ENCODE peak calls at places on chromosomes 1 and 21, in five cellular contexts. Z, R, K, F and V are unnamed samples.

GRCh38 chr1:219171192-219171935 is 2.3 kb upstream of the LYPLAL1 start:
- DNase-seq in Z (no peak), R (no peak), K (no peak), F (no peak), V (no peak)

GRCh38 chr1:24275510-24275909 is 43.6 kb upstream of the GRHL3 start:
- DNase-seq in Z (no peak), R (no peak), K (peak), F (no peak), V (no peak)

GRCh38 chr1:205013683-205014367 is 29.2 kb upstream of the CNTN2 start:
- DNase-seq in Z (peak), R (no peak), K (peak), F (no peak), V (no peak)

GRCh38 chr1:37128091-37128490 is 93.8 kb upstream of the GRIK3 start:
- DNase-seq in Z (no peak), R (no peak), K (no peak), F (no peak), V (no peak)

GRCh38 chr1:7470904-7471638 is 300.0 kb upstream of the VAMP3 start:
- DNase-seq in Z (no peak), R (peak), K (peak), F (peak), V (peak)

GRCh38 chr21:17454315-17455027 is 58.4 kb upstream of the CXADR start:
- DNase-seq in Z (no peak), R (no peak), K (peak), F (no peak), V (peak)

GRCh38 chr1:24421502-24421901 is 5.9 kb downstream of the NIPAL3 start:
- DNase-seq in Z (no peak), R (no peak), K (no peak), F (no peak), V (no peak)

GRCh38 chr1:206106328-206107167 is 10.6 kb downstream of the AVPR1B start:
- DNase-seq in Z (peak), R (peak), K (peak), F (peak), V (peak)

GRCh38 chr1:31429583-31429982 is 16.6 kb downstream of the SERINC2 start:
- DNase-seq in Z (no peak), R (peak), K (no peak), F (no peak), V (no peak)

GRCh38 chr1:38489844-38490270 is 369.7 kb downstream of the RRAGC start:
- DNase-seq in Z (no peak), R (no peak), K (peak), F (no peak), V (no peak)

GRCh38 chr1:215146252-215146975 is 63.9 kb downstream of the KCNK2 start:
- DNase-seq in Z (no peak), R (no peak), K (peak), F (no peak), V (peak)

GRCh38 chr1:42456754-42457089 is 379 bp downstream of the PPCS start:
- DNase-seq in Z (peak), R (peak), K (peak), F (peak), V (peak)

GRCh38 chr1:185008746-185009360 is 34.5 kb upstream of the NIBAN1 start:
- DNase-seq in Z (no peak), R (no peak), K (no peak), F (no peak), V (no peak)

GRCh38 chr1:10033359-10033845 is 644 bp downstream of the UBE4B start:
- DNase-seq in Z (no peak), R (peak), K (peak), F (no peak), V (peak)

GRCh38 chr1:30878016-30878415 is 30.5 kb downstream of the SDC3 start:
- DNase-seq in Z (no peak), R (no peak), K (no peak), F (no peak), V (no peak)

GRCh38 chr1:47388548-47389238 is 27.4 kb upstream of the FOXE3 start:
- DNase-seq in Z (peak), R (peak), K (peak), F (peak), V (peak)

GRCh38 chr1:78619803-78620579 is at the start of gene IFI44L:
- DNase-seq in Z (no peak), R (no peak), K (peak), F (peak), V (peak)

GRCh38 chr1:107140703-107141490 is at the start of gene NTNG1:
- DNase-seq in Z (no peak), R (no peak), K (no peak), F (no peak), V (no peak)

GRCh38 chr1:30763654-30764248 is 6.2 kb upstream of the LAPTM5 start:
- DNase-seq in Z (no peak), R (no peak), K (peak), F (peak), V (peak)

GRCh38 chr1:26053718-26054572 is 8.0 kb upstream of the SLC30A2 start:
- DNase-seq in Z (no peak), R (no peak), K (no peak), F (no peak), V (no peak)

GRCh38 chr1:156862602-156863599 is 2.2 kb downstream of the NTRK1 start:
- DNase-seq in Z (no peak), R (no peak), K (no peak), F (no peak), V (no peak)

GRCh38 chr21:26835027-26835713 is 10.0 kb downstream of the ADAMTS1 start:
- DNase-seq in Z (no peak), R (no peak), K (peak), F (no peak), V (peak)

GRCh38 chr1:33501774-33502173 is 29.3 kb downstream of the ZSCAN20 start:
- DNase-seq in Z (no peak), R (no peak), K (no peak), F (no peak), V (no peak)

GRCh38 chr1:202551683-202552082 is 158.6 kb downstream of the SYT2 start:
- DNase-seq in Z (no peak), R (peak), K (no peak), F (no peak), V (no peak)

GRCh38 chr1:153945131-153945794 is 1.3 kb downstream of the DENND4B start:
- DNase-seq in Z (no peak), R (peak), K (peak), F (peak), V (peak)

GRCh38 chr1:10708807-10709523 is 87.5 kb downstream of the CASZ1 start:
- DNase-seq in Z (no peak), R (no peak), K (no peak), F (no peak), V (no peak)

GRCh38 chr1:241600496-241600901 is 39.7 kb downstream of the CHML start:
- DNase-seq in Z (no peak), R (no peak), K (peak), F (no peak), V (peak)

GRCh38 chr1:149879556-149879955 is 19.8 kb upstream of the BOLA1 start:
- DNase-seq in Z (no peak), R (no peak), K (no peak), F (no peak), V (no peak)

GRCh38 chr1:2238361-2239055 is 10.4 kb downstream of the SKI start:
- DNase-seq in Z (no peak), R (no peak), K (no peak), F (no peak), V (no peak)

GRCh38 chr1:64398937-64399336 is 71.0 kb upstream of the CACHD1 start:
- DNase-seq in Z (no peak), R (no peak), K (no peak), F (no peak), V (no peak)